ENCODE peak calls at places on chromosomes 12 and 14, in six cellular contexts. X, P, I, J, R and S are unnamed samples. For H3K27me3, the result is how much of the 10 kb centered on the place peaks cover.

GRCh38 chr12:66036317-66036716 is 94.2 kb downstream of the LLPH start:
- DNase-seq in J (no peak), R (no peak), P (peak), I (peak), X (no peak), S (peak)

GRCh38 chr14:91888641-91889476 is 21.5 kb upstream of the TC2N start:
- DNase-seq in X (no peak), R (no peak), J (no peak), P (no peak), I (no peak), S (no peak)

GRCh38 chr12:3295648-3296408 is 195.2 kb upstream of the PRMT8 start:
- DNase-seq in R (peak), P (peak), J (no peak), I (no peak), X (no peak), S (no peak)

GRCh38 chr12:50234347-50234746 is 49.0 kb downstream of the LIMA1 start:
- DNase-seq in X (no peak), J (peak), P (no peak), R (no peak), I (no peak), S (no peak)

GRCh38 chr14:54253195-54253947 is 143.4 kb upstream of the CDKN3 start:
- DNase-seq in P (peak), J (no peak), I (peak), R (no peak), X (no peak), S (peak)

GRCh38 chr14:58196198-58196597 is 3.8 kb upstream of the ACTR10 start:
- DNase-seq in X (no peak), I (no peak), J (no peak), R (no peak), P (no peak), S (no peak)

GRCh38 chr12:9798008-9798619 is 29.2 kb upstream of the KLRF1 start:
- DNase-seq in P (peak), J (peak), I (peak), R (peak), X (peak), S (peak)

GRCh38 chr12:51714666-51715065 is 123.6 kb downstream of the SCN8A start:
- DNase-seq in I (no peak), J (no peak), R (no peak), X (no peak), P (no peak), S (no peak)

GRCh38 chr12:55933799-55934174 is 2.8 kb downstream of the DGKA start:
- DNase-seq in R (no peak), P (no peak), I (no peak), X (no peak), J (no peak), S (no peak)

GRCh38 chr12:13000616-13000934 is 510 bp upstream of the HEBP1 start:
- DNase-seq in J (no peak), R (no peak), I (no peak), X (peak), P (no peak), S (no peak)

GRCh38 chr12:65200007-65200665 is 30.8 kb downstream of the LEMD3 start:
- DNase-seq in J (no peak), P (no peak), X (no peak), R (no peak), I (no peak), S (no peak)

GRCh38 chr12:52825961-52826360 is 8.2 kb downstream of the KRT79 start:
- DNase-seq in P (no peak), X (no peak), I (no peak), R (no peak), J (no peak), S (no peak)

GRCh38 chr12:88994537-88994936 is 357.8 kb downstream of the DUSP6 start:
- DNase-seq in P (no peak), I (no peak), J (no peak), X (no peak), R (no peak), S (no peak)

DNA sequence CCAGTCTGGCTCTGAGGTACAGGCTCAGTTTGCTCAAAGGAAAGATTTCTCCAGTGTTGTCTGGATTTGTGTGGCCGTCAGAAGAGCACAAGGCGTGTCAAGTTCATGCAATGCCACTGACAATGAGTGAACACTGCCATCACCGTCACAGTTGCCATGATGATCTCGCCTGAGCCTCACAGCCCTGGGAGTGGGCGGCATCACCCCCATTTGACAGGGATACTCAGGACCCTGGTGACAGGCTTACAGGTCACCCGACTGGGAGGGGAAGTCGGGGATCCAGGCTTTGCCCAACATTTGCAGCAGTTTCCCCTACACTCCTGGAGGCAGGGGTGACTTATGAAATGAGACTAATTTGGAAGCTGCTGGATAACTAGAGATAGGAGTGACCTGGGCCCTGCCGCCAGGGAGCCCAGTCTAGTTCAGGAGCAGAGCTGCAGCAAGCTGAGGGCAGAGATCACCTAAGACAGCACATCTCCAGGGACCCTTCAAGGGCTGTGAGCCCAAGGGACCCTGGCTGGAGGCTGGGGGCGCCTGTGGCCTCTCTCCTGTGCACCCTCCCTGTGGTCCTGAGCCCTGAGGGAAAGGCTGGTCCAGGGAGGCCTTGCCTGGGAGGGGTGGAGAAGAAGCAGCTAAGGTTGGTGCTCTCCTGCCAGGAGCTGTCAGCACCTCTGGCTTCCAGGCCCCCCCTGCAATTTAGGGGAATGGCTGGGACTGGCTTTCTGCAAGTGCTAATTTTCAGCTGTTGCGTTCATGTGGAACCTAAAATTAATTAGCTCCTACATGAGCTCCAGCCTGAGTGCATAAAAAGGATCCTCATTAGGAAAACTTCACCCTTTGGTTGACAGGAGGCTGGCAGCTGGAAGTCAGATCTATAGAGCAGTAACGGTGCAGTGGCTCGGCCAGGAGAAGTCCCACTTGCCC is 32.4 kb upstream of the BEGAIN start:
- DNase-seq in X (no peak), R (no peak), P (no peak), I (no peak), J (peak), S (no peak)
- H3K27me3 ChIP-seq in X (under half), R (under half), P (under half), I (under half), J (under half), S (under half)

DNA sequence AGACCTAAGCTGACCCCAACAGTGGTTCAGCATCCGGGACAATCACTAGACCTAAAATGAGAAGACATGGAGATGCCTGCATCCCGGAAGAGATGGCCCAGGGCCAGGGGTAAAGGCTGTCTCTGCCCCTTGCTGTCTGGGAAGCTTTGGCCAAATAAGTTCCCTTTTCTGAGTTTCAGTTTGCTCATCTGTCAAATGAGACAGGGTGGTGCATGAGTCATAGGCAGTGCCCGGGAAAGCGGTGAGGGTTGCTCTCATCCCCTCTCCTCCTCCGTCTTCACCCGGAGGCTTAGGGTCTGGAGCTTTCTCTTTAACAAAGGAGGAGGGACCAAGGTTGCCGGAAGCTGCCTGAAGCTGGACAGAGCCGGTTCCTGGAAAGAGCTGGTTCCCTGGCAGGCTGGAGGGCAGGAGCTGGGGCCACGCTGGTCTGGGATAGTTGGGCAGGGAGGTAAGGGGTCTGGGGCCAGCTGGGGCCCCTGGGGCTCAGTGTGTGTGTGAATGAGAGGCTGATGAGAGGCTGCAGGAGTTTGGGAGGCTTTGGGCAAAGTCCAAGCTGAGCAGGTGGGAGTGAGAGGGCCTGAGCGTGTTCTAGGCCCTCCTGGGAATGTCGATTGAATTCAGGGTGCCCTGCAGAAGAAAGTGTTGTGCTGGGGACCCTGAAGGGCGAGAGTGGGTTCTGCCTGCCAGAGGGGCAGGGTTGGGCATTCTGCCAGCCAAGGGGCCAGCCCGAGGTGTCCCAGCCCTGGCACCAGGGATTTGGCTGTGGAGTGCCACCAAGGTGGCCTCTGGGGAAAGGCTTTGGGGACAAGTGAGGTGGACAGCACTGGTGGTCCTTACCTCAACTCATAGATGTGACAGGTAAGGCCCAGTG is at the start of gene SDSL:
- DNase-seq in X (no peak), I (peak), J (peak), R (peak), P (peak), S (peak)
- H3K4me3 ChIP-seq in X (no peak), I (peak), J (peak), R (peak), P (peak), S (peak)

DNA sequence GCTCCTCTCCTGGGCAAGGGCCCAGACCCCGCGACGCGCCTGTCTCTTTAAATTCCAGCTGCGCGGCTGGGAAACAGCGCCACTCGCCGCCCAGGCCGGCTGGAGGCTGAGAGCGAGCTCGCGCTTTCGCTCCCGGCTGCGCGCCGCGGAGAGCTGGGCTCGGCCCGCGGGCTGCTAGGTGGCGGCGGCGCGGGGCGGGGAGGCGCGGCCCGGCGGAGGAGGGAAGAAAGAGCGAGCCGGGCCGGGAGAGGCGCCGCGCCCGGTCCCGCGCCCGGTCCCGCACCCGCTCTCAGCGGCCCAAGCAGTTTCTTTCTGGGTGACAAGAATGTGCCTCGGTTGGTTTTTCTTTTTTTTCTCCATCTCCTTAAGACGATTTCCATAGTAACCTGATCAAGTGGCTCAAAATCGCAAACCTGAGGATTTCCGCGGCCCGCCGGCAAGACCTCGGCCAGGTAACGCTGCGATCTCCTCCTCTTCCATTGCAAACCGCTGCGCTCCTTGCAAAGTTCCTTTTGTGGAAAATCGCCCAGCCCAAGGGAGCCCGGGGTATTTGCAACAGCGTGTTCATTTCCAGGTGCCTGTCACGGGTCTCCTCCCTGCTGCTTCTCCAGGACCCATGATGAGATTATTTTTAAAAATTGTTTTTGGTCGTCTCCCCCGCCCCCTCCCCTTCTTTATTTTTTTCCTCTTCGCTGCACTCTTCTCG is 259.5 kb upstream of the E2F7 start:
- DNase-seq in P (peak), X (no peak), R (peak), J (peak), I (no peak), S (no peak)
- TF ChIP-seq CTCF in P (peak), X (no peak), R (peak), J (peak), I (peak), S (peak)

DNA sequence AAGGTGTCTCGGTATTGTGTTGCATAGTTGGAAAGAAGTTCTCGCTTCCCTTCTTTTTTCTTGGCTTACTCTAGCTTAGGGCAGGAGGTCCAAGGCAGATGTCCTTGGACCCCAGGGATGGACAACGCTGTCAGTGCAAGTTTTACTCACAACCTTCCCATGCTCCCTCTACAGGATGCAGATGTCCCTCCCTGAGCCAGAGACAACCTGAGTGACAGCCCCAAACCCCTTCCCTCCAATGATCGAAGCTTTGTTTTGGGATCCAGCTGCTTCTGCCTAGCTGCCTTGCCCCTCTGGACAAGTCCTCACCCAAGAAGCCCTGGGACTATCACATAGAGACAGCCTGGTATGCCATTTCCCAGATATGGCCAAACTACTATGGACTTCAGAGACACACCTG is 112.0 kb upstream of the RAP1B start:
- DNase-seq in R (no peak), P (no peak), X (no peak), J (peak), I (no peak), S (no peak)
- H3K27me3 ChIP-seq in R (under half), P (under half), X (under half), J (under half), I (under half), S (under half)

GRCh38 chr14:106766145-106766544 is 1239.8 kb downstream of the TMEM121 start:
- DNase-seq in J (no peak), R (no peak), P (no peak), I (no peak), X (no peak), S (no peak)
- H3K4me3 ChIP-seq in J (no peak), R (no peak), P (no peak), I (no peak), X (no peak), S (no peak)

GRCh38 chr14:104528496-104528895 is 51.1 kb upstream of the C14orf180 start:
- DNase-seq in I (no peak), J (peak), P (no peak), R (no peak), X (no peak), S (no peak)
- TF ChIP-seq CTCF in I (no peak), J (no peak), P (no peak), R (no peak), X (no peak), S (no peak)

DNA sequence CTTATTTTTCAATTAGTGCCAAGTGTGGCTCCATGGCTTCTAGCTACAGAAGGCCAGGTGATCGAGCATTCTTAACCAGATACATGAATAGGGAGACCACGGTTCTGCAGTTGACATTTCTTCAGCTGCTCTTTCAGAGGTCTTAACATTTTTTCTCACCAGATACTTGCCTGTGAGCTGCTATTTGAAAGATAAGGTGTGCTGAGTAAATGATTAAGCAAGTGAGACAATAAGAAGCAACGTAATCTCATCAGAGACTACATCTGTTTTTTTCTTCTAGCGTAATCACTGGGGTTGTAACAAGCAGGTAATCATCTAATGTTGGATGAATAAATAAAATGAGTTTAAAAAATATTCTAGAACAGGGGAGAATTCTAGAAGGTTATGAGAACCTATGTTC is 912.9 kb downstream of the DIO2 start:
- DNase-seq in P (no peak), R (no peak), X (no peak), I (no peak), J (no peak), S (no peak)
- H3K27me3 ChIP-seq in P (under half), R (under half), X (under half), I (under half), J (under half), S (under half)